ENCODE peak calls at places on chromosome 20, in four cellular contexts. U, V, H and P are unnamed samples.

GRCh38 chr20:21719592-21720214 is 14.2 kb downstream of the PAX1 start:
- DNase-seq in U (peak), V (peak), H (peak), P (peak)

GRCh38 chr20:62736407-62737071 is 27.9 kb downstream of the NTSR1 start:
- DNase-seq in U (no peak), V (no peak), H (no peak), P (peak)

GRCh38 chr20:45972500-45973183 is 639 bp upstream of the ZNF335 start:
- DNase-seq in U (no peak), V (peak), H (no peak), P (no peak)

GRCh38 chr20:61879694-61880093 is 186.0 kb downstream of the TAF4 start:
- DNase-seq in U (no peak), V (no peak), H (no peak), P (no peak)

GRCh38 chr20:17738154-17738553 is 38.4 kb downstream of the BANF2 start:
- DNase-seq in U (no peak), V (no peak), H (no peak), P (no peak)

GRCh38 chr20:5863040-5863811 is 87.1 kb downstream of the TRMT6 start:
- DNase-seq in U (no peak), V (no peak), H (no peak), P (no peak)

GRCh38 chr20:23442436-23442835 is 3.0 kb downstream of the CSTL1 start:
- DNase-seq in U (no peak), V (no peak), H (no peak), P (no peak)

GRCh38 chr20:8969062-8969694 is 99.7 kb upstream of the PLCB4 start:
- DNase-seq in U (no peak), V (no peak), H (no peak), P (no peak)

GRCh38 chr20:62710886-62711702 is 2.5 kb downstream of the NTSR1 start:
- DNase-seq in U (peak), V (peak), H (no peak), P (no peak)

GRCh38 chr20:49171928-49172327 is 16.2 kb downstream of the STAU1 start:
- DNase-seq in U (no peak), V (peak), H (no peak), P (no peak)

GRCh38 chr20:10022615-10023014 is 12.2 kb upstream of the ANKEF1 start:
- DNase-seq in U (no peak), V (no peak), H (no peak), P (no peak)

GRCh38 chr20:50691585-50692552 is 527 bp upstream of the RIPOR3 start:
- DNase-seq in U (no peak), V (peak), H (no peak), P (peak)

GRCh38 chr20:59743767-59744485 is 139.6 kb downstream of the PHACTR3 start:
- DNase-seq in U (no peak), V (peak), H (no peak), P (peak)

GRCh38 chr20:2752631-2753455 is 47.6 kb downstream of the CPXM1 start:
- DNase-seq in U (peak), V (peak), H (peak), P (peak)

GRCh38 chr20:11118802-11119380 is 445.1 kb upstream of the JAG1 start:
- DNase-seq in U (no peak), V (no peak), H (no peak), P (no peak)

GRCh38 chr20:41118632-41119031 is 18.7 kb upstream of the PLCG1 start:
- DNase-seq in U (no peak), V (no peak), H (no peak), P (no peak)

GRCh38 chr20:31945790-31946189 is 6.1 kb downstream of the PDRG1 start:
- DNase-seq in U (no peak), V (no peak), H (no peak), P (no peak)
- TF ChIP-seq USF2 in U (no peak), V (no peak), H (no peak), P (no peak)

DNA sequence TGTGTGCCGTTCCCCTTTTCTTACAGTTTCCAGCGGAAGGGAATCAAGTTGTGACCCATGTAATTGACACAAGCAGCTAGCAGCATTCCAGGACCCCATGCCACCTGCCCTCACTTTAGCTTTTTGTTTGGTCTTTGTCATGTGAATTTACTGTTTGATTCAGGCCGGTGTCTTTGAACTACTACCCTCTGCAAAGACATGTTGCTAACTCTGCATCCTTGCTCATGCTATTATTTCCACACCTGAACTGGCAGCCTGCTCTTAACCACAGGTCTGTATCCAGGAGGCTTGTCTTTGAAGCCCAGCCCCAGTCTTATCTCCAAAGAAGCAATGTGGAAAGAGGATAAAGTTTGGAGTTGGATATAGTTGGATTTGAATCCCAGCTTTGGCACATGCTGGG is 52.2 kb downstream of the RALY start:
- DNase-seq in U (no peak), V (no peak), H (peak), P (peak)
- TF ChIP-seq JUN in U (no peak), V (no peak), H (no peak), P (no peak)

DNA sequence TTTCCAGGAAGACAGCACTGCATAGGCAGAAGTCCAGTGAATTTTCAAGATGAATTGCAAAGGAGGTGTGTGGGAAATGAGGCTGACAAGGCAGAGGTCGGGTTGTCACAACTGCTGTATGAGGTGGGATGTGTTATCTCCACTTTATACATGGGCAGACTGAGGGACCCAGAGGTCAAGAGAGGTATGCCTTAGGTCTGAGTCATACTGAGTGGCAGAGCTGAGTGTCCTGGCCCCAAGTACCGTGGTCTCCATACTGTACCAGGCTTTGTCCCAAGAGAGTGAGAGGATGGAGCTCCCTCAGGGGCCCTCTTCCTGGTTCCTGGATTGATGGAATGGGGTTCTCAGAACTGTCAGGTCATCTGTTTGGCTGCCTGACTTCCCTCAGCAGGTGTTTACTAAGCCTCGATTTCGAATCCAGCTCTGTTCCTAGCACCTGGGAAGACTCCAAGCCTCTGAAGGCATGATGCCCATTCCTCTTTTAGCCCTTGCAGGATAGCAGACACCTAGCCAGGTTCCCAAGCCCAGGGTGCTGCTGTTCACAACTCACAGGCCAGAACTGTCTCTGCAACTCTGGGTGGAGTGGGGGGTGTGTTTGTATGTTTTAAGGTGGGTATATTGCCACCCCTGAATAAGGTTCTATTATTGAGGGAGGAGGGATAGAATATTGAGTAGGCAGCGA is 14.5 kb downstream of the SNPH start:
- DNase-seq in U (no peak), V (peak), H (no peak), P (no peak)
- TF ChIP-seq ESRRA in U (no peak), V (no peak), H (no peak), P (no peak)

DNA sequence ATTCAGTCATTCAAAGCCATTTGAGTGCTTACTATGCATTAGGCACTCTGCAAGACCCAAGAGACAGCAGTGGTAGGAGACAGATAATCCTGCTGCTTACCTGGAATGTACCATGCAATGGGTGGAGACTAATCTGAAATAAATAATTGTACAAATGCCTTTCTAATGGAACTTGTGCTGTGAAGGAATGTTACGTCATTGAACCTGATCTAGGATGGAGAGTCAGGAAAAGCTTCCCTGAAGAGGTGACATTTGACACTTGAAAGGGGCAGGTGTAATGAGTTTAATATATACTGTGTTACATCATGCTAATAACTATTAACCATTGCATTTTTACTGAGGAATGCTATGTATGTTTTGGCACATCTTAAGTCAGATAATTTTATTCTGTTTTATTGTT is 491.0 kb upstream of the FLRT3 start:
- DNase-seq in U (no peak), V (no peak), H (no peak), P (no peak)
- TF ChIP-seq USF2 in U (no peak), V (no peak), H (no peak), P (no peak)

DNA sequence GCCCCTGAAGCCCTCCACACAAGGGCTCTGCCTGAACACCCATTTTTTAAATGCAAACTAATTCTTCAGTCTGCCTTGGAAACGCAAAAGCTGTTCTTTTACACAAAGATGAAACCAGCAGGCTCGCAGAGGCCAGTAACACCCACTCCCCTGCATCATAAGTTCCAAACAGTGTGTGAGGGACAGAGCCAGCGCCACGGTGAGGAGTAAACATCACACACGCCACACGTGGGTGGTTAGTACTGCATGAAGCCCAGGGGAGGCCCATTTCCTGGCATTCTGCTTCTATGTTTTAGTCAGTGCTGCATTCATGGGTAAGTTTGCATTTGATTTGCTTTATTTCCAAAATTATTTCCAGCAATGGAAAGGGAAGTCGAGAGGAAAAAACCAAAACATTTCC is 217.7 kb upstream of the RIN2 start:
- DNase-seq in U (no peak), V (no peak), H (no peak), P (no peak)
- TF ChIP-seq JUN in U (no peak), V (no peak), H (no peak), P (no peak)